ENCODE peak calls at places on chromosomes 1 and 21, in ten cellular contexts. I is A549, C is bronchial epithelial cell, O is fibroblast of lung, R is stomach, U is PC-9, T is kidney, Z is B cell, G is DND-41, X is D721Med. D is an unnamed sample.

GRCh38 chr21:25424045-25424444 is 183.2 kb downstream of the MRPL39 start:
- DNase-seq in T (no peak), X (no peak), I (no peak), G (no peak), R (no peak), Z (no peak), U (no peak), C (no peak), O (no peak), D (no peak)

GRCh38 chr1:109395602-109396512 is 1.9 kb downstream of the SORT1 start:
- DNase-seq in T (no peak), G (no peak), Z (no peak), C (no peak), O (peak), U (peak), X (no peak), I (no peak), R (no peak), D (no peak)

GRCh38 chr1:220711086-220711809 is 21.1 kb downstream of the C1orf115 start:
- DNase-seq in I (no peak), T (no peak), X (no peak), R (no peak), C (no peak), O (no peak), G (no peak), U (no peak), Z (peak), D (no peak)

GRCh38 chr1:218828125-218828650 is 345.5 kb upstream of the LYPLAL1 start:
- DNase-seq in Z (no peak), X (no peak), C (peak), I (no peak), O (no peak), G (no peak), T (no peak), U (no peak), R (no peak), D (no peak)

GRCh38 chr1:32339363-32339978 is 3.4 kb upstream of the MARCKSL1 start:
- DNase-seq in U (peak), I (no peak), G (no peak), C (peak), T (peak), Z (peak), O (peak), R (no peak), X (no peak), D (no peak)

GRCh38 chr1:70509996-70510876 is 99.2 kb downstream of the CTH start:
- DNase-seq in C (peak), I (peak), X (peak), O (peak), G (no peak), R (no peak), Z (no peak), T (no peak), U (peak), D (no peak)

GRCh38 chr1:192726820-192727504 is 81.9 kb upstream of the RGS2 start:
- DNase-seq in T (no peak), G (no peak), R (no peak), O (no peak), X (no peak), I (no peak), U (no peak), C (peak), Z (no peak), D (no peak)

GRCh38 chr1:10283318-10283984 is 73.1 kb downstream of the KIF1B start:
- DNase-seq in O (peak), U (peak), G (no peak), T (no peak), X (no peak), I (no peak), R (no peak), C (no peak), Z (no peak), D (no peak)

GRCh38 chr1:46393510-46393909 is 607 bp upstream of the FAAH start:
- DNase-seq in R (no peak), C (no peak), U (no peak), I (no peak), T (no peak), X (no peak), Z (no peak), G (no peak), O (no peak), D (no peak)

GRCh38 chr1:24075946-24076345 is 36.0 kb downstream of the MYOM3 start:
- DNase-seq in O (no peak), Z (no peak), T (no peak), X (no peak), I (no peak), G (no peak), R (no peak), U (no peak), C (no peak), D (no peak)

GRCh38 chr1:24077278-24077978 is 34.5 kb downstream of the MYOM3 start:
- DNase-seq in R (no peak), C (no peak), I (no peak), Z (no peak), X (no peak), G (no peak), U (no peak), T (no peak), O (no peak), D (no peak)

GRCh38 chr1:24074196-24074595 is 37.7 kb downstream of the MYOM3 start:
- DNase-seq in X (no peak), I (no peak), C (no peak), O (no peak), T (peak), U (no peak), G (no peak), Z (no peak), R (no peak), D (no peak)

GRCh38 chr1:24071941-24072340 is 40.0 kb downstream of the MYOM3 start:
- DNase-seq in T (peak), O (no peak), U (no peak), G (no peak), R (no peak), C (no peak), I (no peak), Z (no peak), X (no peak), D (no peak)

DNA sequence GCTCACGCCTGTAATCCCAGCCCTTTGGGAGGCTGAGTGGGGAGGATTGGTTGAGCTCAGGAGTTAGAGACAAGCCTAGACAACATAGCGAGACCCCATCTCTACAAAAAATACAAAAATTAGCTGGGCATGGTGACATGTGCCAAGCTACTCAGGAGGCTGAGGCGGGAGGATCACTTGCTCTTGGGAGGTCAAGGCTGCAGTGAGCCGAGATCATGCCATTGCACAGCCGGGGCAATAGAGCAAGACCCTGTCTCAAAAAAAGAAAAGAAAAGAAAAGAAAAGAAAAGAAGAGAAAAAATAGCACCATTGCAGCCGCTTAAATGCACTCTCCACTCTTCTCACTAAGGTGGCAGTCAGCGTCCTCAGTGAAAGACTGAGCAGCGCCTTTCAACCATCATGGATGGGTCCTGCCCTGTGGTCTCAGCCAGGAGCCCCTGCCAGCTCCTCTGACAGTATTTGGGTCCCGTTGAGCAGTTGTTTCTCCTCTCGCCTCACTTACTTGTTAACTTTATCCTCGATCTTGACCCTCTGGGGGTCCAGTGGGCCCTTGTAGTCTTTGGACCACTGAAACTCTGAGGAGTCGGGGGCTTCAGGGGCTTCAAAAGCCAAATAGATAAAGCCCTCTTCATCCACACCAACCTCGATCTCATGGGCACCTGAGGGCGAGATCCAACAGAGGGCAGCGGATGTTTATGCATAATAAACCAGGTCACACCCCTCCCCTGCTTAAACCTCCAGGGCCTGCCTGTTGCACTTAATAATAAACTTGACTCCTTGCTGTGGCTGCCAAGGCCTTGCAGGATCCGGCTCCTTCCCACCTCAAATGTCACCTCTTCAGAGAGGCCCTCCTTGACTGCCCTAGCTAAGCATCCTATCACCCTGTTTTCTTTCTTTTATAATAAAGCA is 36.9 kb downstream of the MYOM3 start:
- DNase-seq in U (no peak), T (peak), O (no peak), I (no peak), C (no peak), R (no peak), X (no peak), Z (no peak), G (no peak), D (no peak)
- TF ChIP-seq CTCF in U (no peak), T (no peak), O (no peak), I (no peak), C (no peak), R (no peak), X (no peak), Z (no peak), G (no peak), D (no peak)

DNA sequence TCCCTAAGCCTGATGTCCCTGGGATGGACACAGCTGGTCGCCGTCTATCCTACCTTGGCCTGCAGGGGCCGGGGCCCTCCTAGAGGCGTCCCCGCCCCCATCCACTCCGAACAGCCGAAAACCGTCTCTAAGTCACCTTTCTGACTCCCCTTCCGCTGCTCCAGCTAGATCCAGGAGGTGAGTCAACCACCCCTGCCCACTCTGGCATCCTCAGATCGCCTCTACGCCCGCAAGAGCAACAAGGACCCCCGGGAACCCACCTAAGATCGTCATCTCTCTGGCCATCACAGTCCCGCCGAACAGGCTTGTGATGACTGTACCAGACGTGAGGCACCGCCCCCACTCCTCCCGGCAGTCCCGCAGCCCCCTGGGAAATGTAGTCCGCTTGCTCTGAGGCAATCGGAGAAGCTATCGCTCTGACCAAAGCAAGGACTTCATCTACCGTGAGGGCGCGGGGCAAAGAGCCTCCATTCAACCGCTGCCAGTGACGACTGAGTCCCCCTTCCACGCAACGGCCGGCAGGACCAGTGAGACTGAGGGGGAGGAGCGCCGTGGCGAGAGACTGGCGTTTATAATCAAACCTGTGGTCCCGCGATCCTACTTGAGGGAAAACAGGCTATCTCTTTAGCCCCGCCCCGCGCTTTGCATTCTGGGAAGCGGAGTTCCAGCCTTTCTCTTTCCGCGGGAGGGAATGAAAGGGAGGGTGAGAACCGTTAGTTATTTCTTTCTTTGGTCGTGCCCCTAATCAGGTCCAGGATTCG is at the start of gene HSPA13:
- DNase-seq in X (peak), I (peak), U (peak), Z (peak), C (peak), R (peak), G (peak), T (peak), O (peak), D (peak)
- TF ChIP-seq CTCF in X (no peak), I (no peak), U (no peak), Z (no peak), C (no peak), R (no peak), G (peak), T (no peak), O (no peak), D (peak)

DNA sequence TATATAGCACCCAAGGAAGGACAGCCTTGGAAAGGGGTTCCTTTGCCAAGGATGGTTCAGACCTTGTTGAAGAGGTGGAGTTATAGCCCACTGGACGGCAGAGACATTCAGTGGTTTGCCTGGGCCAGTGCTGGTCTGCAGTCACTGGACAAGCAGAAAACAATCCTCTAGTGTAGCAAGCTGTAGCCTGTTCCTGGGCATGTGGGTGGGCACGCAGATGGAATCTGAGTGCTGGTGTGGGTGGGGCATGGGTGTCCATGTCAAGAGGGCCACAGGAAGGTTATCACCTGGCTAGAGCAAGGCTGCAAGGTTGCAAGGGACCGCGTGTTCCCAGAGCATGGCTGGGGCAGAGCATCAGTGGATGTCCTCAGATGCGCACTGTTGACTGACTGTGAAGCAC is 244.7 kb downstream of the PTPRU start:
- DNase-seq in X (no peak), R (no peak), T (no peak), G (no peak), U (no peak), Z (no peak), C (no peak), O (no peak), I (no peak), D (no peak)
- TF ChIP-seq CTCF in X (no peak), R (no peak), T (no peak), G (no peak), U (no peak), Z (no peak), C (no peak), O (no peak), I (no peak), D (no peak)

DNA sequence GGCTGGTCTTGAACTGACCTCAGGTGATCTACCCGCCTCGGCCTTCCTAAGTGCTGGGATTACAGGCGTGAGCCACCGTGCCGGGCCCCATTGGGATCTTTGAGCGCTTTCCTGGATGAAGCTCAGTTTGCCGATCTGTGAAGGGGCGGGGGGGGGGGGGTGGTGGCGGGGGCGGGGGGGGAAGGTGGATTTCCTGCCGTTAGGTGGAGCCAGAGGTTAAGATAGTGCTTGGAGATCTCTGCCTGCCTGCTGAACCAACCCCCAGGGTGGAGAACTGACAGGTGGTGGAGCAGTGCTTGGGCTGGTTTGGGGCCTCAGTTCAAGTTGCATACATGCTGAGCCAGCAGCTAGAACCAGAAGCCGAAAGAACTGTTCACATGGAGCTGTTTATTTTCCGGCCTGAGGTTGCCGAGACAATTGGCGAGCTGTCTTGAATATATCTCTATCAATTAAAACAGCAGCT is 1.7 kb downstream of the TMCC2 start:
- DNase-seq in R (peak), Z (peak), O (peak), U (peak), X (peak), C (peak), T (no peak), I (peak), G (peak), D (no peak)
- TF ChIP-seq CTCF in R (no peak), Z (peak), O (no peak), U (peak), X (peak), C (peak), T (peak), I (peak), G (peak), D (no peak)

GRCh38 chr1:63773815-63774616 is at the start of gene ROR1:
- DNase-seq in O (peak), R (peak), G (no peak), I (peak), C (peak), X (peak), Z (peak), T (peak), U (peak), D (peak)
- TF ChIP-seq CTCF in O (peak), R (peak), G (no peak), I (peak), C (peak), X (peak), Z (peak), T (peak), U (peak), D (peak)

DNA sequence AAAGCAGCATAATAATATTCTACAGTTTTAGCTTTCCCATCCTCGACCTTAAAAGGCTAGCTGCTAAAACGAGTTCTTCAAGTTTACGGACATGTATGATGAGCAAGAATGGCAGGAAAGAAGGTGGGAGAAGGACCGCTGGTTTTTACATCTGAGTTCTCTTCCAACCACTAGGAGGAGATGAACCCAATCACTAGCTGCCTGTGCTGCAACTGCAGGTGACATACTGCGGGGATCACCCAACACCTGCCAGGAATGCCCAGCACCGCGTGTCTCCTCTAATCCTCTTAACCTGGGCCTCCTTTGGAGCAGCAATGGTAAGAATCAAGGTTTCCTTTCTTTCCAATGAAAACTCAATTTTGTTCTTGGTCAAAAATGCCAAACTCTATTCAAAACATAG is 23.5 kb downstream of the TOR3A start:
- DNase-seq in R (no peak), X (no peak), T (no peak), G (no peak), U (no peak), C (peak), O (peak), I (peak), Z (no peak), D (no peak)
- TF ChIP-seq CTCF in R (no peak), X (peak), T (no peak), G (peak), U (peak), C (peak), O (peak), I (peak), Z (no peak), D (peak)

DNA sequence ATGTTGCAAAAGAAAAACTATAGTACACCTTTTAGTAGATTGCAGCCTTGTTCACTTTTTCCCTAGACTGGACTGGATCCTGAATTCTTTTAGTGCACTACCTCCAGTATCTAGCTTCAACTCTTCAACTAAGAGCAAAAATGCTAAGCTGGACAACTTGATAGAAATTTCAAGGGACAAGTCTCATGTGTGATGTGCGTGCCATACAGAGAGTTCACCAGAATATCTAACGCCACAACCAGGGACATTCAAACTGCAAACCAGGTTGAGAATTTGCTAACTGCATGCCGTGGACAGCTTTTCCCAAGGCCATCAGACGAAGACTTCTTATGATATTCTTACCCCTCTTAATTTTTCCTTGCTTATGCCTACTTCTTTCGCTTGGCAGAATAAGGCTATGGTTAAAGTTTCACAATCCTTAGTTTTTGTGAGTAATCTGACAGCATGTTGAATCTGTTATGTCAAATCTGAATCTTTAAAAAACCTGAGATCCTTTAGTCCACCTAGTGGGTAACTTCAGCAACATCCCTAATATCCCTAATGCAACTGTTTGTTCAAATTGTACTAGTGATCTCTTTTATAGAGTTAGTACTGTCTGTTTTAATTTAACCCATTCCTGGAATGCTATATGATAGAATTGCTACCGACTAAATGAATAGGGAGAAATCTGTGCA is 66.4 kb downstream of the DDAH1 start:
- DNase-seq in X (no peak), U (peak), Z (no peak), I (no peak), C (peak), G (no peak), T (no peak), O (peak), R (no peak), D (no peak)
- TF ChIP-seq CTCF in X (peak), U (peak), Z (no peak), I (peak), C (peak), G (no peak), T (peak), O (no peak), R (no peak), D (no peak)

D was measured in progenitor cell of endocrine pancreas.